ENCODE peak calls at places on chromosome 6, in five cellular contexts. G, A, H, T and L are unnamed samples.

GRCh38 chr6:44341095-44341890 is 1.2 kb upstream of the SPATS1 start:
- DNase-seq in G (no peak), A (no peak), H (no peak), T (no peak), L (no peak)

GRCh38 chr6:6407061-6407723 is 86.7 kb upstream of the F13A1 start:
- DNase-seq in G (no peak), A (no peak), H (no peak), T (no peak), L (no peak)

GRCh38 chr6:31814677-31815024 is 432 bp downstream of the HSPA1L start:
- DNase-seq in G (peak; percentile 97), A (peak; percentile 96), H (no peak), T (peak; percentile 93), L (peak; percentile 45)

GRCh38 chr6:142686719-142686996 is 258.3 kb downstream of the HIVEP2 start:
- DNase-seq in G (no peak), A (no peak), H (no peak), T (no peak), L (no peak)

GRCh38 chr6:43934803-43935602 is 165.0 kb downstream of the VEGFA start:
- DNase-seq in G (no peak), A (no peak), H (no peak), T (peak; percentile 9), L (no peak)

GRCh38 chr6:3610896-3611295 is 140.6 kb downstream of the PXDC1 start:
- DNase-seq in G (no peak), A (no peak), H (no peak), T (no peak), L (no peak)

GRCh38 chr6:166307082-166307980 is 861 bp downstream of the PRR18 start:
- DNase-seq in G (no peak), A (no peak), H (no peak), T (no peak), L (no peak)

GRCh38 chr6:22558288-22558882 is 11.0 kb upstream of the HDGFL1 start:
- DNase-seq in G (no peak), A (no peak), H (no peak), T (no peak), L (no peak)

GRCh38 chr6:97240222-97240621 is 42.8 kb downstream of the MMS22L start:
- DNase-seq in G (no peak), A (no peak), H (no peak), T (no peak), L (no peak)

DNA sequence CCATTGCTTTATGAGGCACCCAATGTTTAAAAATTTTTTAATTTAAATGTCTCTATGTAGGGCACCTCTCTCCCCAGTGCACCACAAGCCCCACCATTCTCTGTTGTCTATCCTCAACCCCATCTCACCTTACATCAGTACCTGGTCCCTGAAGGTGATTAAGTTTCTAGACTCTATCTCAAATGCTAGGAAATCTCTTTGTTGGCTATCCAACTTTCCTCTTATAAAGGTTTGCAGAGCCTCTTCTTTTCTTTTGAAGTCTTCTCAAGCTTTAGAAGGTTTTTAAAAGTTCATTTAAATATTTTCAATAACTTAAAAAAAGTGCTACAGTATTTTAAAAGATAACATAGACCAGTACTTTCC is 76.5 kb upstream of the TBC1D7 start:
- DNase-seq in G (no peak), A (no peak), H (no peak), T (no peak), L (no peak)
- H3K27ac ChIP-seq in G (peak overlapping the region; percentile 43), A (peak overlapping the region; percentile 67), H (no peak overlapping the region), T (no peak overlapping the region), L (peak overlapping the region; percentile 81)

GRCh38 chr6:129691043-129691640 is 18.8 kb downstream of the ARHGAP18 start:
- DNase-seq in G (no peak), A (no peak), H (no peak), T (no peak), L (no peak)
- H3K27me3 ChIP-seq in G (no peaks in the 10 kb centered on the region), A (no peaks in the 10 kb centered on the region), H (no peaks in the 10 kb centered on the region), T (no peaks in the 10 kb centered on the region), L (no peaks in the 10 kb centered on the region)

GRCh38 chr6:34546551-34547321 is 9.4 kb downstream of the SPDEF start:
- DNase-seq in G (peak; percentile 62), A (no peak), H (peak; percentile 54), T (peak; percentile 84), L (no peak)
- H3K27ac ChIP-seq in G (no peak overlapping the region), A (no peak overlapping the region), H (no peak overlapping the region), T (peak overlapping the region; percentile 22), L (no peak overlapping the region)

GRCh38 chr6:135875446-135875845 is 23.9 kb downstream of the PDE7B start:
- DNase-seq in G (no peak), A (no peak), H (no peak), T (no peak), L (no peak)
- H3K27me3 ChIP-seq in G (no peaks in the 10 kb centered on the region), A (no peaks in the 10 kb centered on the region), H (no peaks in the 10 kb centered on the region), T (no peaks in the 10 kb centered on the region), L (no peaks in the 10 kb centered on the region)